ENCODE peak calls at places on chromosomes 13 and 19, in seven cellular contexts. R, V, F, W, X, Y and P are unnamed samples. For H3K4me1 and H3K9me3, the result is how much of the 10 kb centered on the place peaks cover.

GRCh38 chr19:5083547-5083965 is 114.6 kb downstream of the KDM4B start:
- DNase-seq in R (no peak), V (no peak), F (no peak), W (no peak), X (no peak), Y (peak), P (no peak)

GRCh38 chr19:46841458-46842083 is 9.1 kb downstream of the AP2S1 start:
- DNase-seq in R (no peak), V (no peak), F (no peak), W (no peak), X (no peak), Y (peak), P (no peak)

GRCh38 chr13:42071667-42072419 is 23.4 kb downstream of the DGKH start:
- DNase-seq in R (no peak), V (peak), F (no peak), W (no peak), X (peak), Y (no peak), P (no peak)

GRCh38 chr13:51841732-51842131 is 3.2 kb downstream of the TMEM272 start:
- DNase-seq in R (no peak), V (no peak), F (no peak), W (no peak), X (no peak), Y (no peak), P (no peak)

GRCh38 chr19:28076628-28077027 is 1136.3 kb downstream of the UQCRFS1 start:
- DNase-seq in R (no peak), V (no peak), F (no peak), W (no peak), X (no peak), Y (no peak), P (no peak)

GRCh38 chr19:10742494-10742893 is 24.6 kb downstream of the DNM2 start:
- DNase-seq in R (no peak), V (no peak), F (no peak), W (no peak), X (no peak), Y (no peak), P (no peak)

GRCh38 chr19:7928741-7929701 is 3.1 kb upstream of the CTXN1 start:
- DNase-seq in R (peak), V (peak), F (no peak), W (no peak), X (peak), Y (peak), P (peak)

GRCh38 chr19:41025871-41026270 is 34.8 kb downstream of the CYP2B6 start:
- DNase-seq in R (peak), V (no peak), F (no peak), W (no peak), X (no peak), Y (no peak), P (no peak)

GRCh38 chr19:39083983-39084731 is at the start of gene ACP7:
- DNase-seq in R (peak), V (peak), F (no peak), W (no peak), X (no peak), Y (no peak), P (peak)

GRCh38 chr19:42433503-42434260 is 6.5 kb upstream of the LIPE start:
- DNase-seq in R (peak), V (peak), F (peak), W (peak), X (peak), Y (peak), P (peak)

GRCh38 chr19:17779281-17779930 is 15.5 kb upstream of the B3GNT3 start:
- DNase-seq in R (peak), V (no peak), F (peak), W (peak), X (no peak), Y (no peak), P (no peak)

GRCh38 chr13:84706004-84706710 is 823.9 kb upstream of the SLITRK1 start:
- DNase-seq in R (no peak), V (no peak), F (no peak), W (no peak), X (no peak), Y (no peak), P (no peak)

GRCh38 chr19:45215391-45216191 is 29.6 kb downstream of the EXOC3L2 start:
- DNase-seq in R (peak), V (no peak), F (peak), W (peak), X (no peak), Y (no peak), P (no peak)

GRCh38 chr19:17183858-17184271 is 31.3 kb upstream of the USE1 start:
- DNase-seq in R (no peak), V (peak), F (no peak), W (no peak), X (no peak), Y (no peak), P (no peak)

GRCh38 chr19:46341937-46342336 is 5.0 kb upstream of the PPP5C start:
- DNase-seq in R (no peak), V (no peak), F (no peak), W (no peak), X (no peak), Y (no peak), P (no peak)

GRCh38 chr13:21670006-21670882 is 629 bp upstream of the FGF9 start:
- DNase-seq in R (no peak), V (peak), F (no peak), W (peak), X (peak), Y (peak), P (peak)

GRCh38 chr13:95643009-95643408 is 1.5 kb downstream of the DZIP1 start:
- DNase-seq in R (no peak), V (no peak), F (no peak), W (no peak), X (no peak), Y (no peak), P (no peak)

GRCh38 chr19:3761382-3762129 is at the start of gene APBA3:
- DNase-seq in R (peak), V (peak), F (peak), W (peak), X (peak), Y (peak), P (peak)

GRCh38 chr13:23558675-23559536 is 11.3 kb upstream of the TNFRSF19 start:
- DNase-seq in R (no peak), V (no peak), F (peak), W (peak), X (no peak), Y (peak), P (no peak)

GRCh38 chr19:6125571-6125989 is 9.9 kb upstream of the ACSBG2 start:
- DNase-seq in R (peak), V (peak), F (peak), W (peak), X (peak), Y (no peak), P (peak)

GRCh38 chr19:50820549-50821247 is 2.9 kb downstream of the KLK1 start:
- DNase-seq in R (peak), V (no peak), F (no peak), W (no peak), X (peak), Y (peak), P (no peak)

GRCh38 chr19:50821248-50821612 is 2.4 kb downstream of the KLK1 start:
- DNase-seq in R (no peak), V (no peak), F (no peak), W (no peak), X (no peak), Y (no peak), P (no peak)

GRCh38 chr19:50821622-50822021 is 2.0 kb downstream of the KLK1 start:
- DNase-seq in R (no peak), V (no peak), F (no peak), W (no peak), X (no peak), Y (peak), P (no peak)

GRCh38 chr19:50823389-50824042 is at the start of gene KLK1:
- DNase-seq in R (no peak), V (no peak), F (no peak), W (no peak), X (no peak), Y (no peak), P (no peak)

GRCh38 chr19:50822661-50823208 is 852 bp downstream of the KLK1 start:
- DNase-seq in R (no peak), V (no peak), F (no peak), W (no peak), X (no peak), Y (no peak), P (no peak)
- H3K27ac ChIP-seq in R (no peak), V (no peak), F (no peak), W (no peak), X (no peak), Y (no peak), P (no peak)

GRCh38 chr19:19451429-19452240 is 46.2 kb downstream of the GATAD2A start:
- DNase-seq in R (no peak), V (peak), F (peak), W (peak), X (no peak), Y (no peak), P (no peak)

GRCh38 chr19:19448238-19448544 is 42.7 kb downstream of the GATAD2A start:
- DNase-seq in R (no peak), V (no peak), F (no peak), W (peak), X (no peak), Y (no peak), P (no peak)

GRCh38 chr19:19457691-19458090 is 52.2 kb downstream of the GATAD2A start:
- DNase-seq in R (no peak), V (no peak), F (no peak), W (no peak), X (no peak), Y (no peak), P (no peak)

GRCh38 chr19:19452241-19453128 is 47.0 kb downstream of the GATAD2A start:
- DNase-seq in R (no peak), V (no peak), F (no peak), W (no peak), X (no peak), Y (no peak), P (no peak)

DNA sequence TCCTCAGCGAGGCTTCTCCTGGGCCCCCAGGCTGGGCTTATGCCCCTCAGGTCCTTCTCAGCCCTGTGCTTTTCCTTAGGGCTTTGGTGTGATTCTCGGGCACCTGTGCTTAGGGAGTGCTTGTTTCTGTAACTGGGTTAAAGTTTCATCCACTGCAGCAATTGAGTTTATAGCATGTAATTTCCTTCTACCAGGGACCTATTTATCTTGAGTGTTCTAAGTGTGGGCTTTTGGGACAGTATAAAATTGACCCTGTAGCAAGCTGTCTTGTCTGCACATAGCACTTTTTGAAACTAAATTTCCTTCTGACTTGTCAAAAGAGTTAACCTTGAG is 47.6 kb downstream of the GATAD2A start:
- DNase-seq in R (no peak), V (no peak), F (no peak), W (no peak), X (no peak), Y (no peak), P (no peak)
- H3K4me1 ChIP-seq in R (under half), V (half or more), F (under half), W (half or more), X (under half), Y (under half), P (half or more)

GRCh38 chr19:24140591-24140990 is 53.6 kb downstream of the ZNF254 start:
- DNase-seq in R (no peak), V (no peak), F (no peak), W (no peak), X (no peak), Y (no peak), P (no peak)

GRCh38 chr19:24140099-24140498 is 53.1 kb downstream of the ZNF254 start:
- DNase-seq in R (no peak), V (no peak), F (no peak), W (no peak), X (no peak), Y (no peak), P (no peak)

GRCh38 chr19:24141612-24142011 is 54.6 kb downstream of the ZNF254 start:
- DNase-seq in R (no peak), V (no peak), F (no peak), W (no peak), X (no peak), Y (no peak), P (no peak)

GRCh38 chr19:24142771-24143170 is 55.8 kb downstream of the ZNF254 start:
- DNase-seq in R (no peak), V (no peak), F (no peak), W (no peak), X (no peak), Y (no peak), P (no peak)
- H3K9me3 ChIP-seq in R (under half), V (under half), F (under half), W (half or more), X (under half), Y (under half), P (half or more)

DNA sequence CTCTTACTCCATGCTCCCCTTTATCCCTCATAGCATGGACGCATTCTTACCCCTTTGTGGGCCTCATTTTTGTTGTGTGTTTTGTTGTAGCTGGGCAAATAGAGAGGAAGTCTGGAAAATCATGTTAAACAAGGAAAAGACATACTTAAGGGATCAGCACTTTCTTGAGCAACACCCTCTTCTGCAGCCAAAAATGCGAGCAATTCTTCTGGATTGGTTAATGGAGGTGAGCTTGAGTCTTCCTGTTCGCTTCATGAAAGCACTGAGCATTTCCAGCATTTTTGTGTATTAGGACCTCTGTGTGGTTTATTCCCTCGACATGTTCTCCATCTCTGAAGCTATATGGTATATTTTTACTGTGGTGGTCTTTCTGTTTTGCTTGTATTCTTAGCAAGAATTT is 5.5 kb downstream of the CCNE1 start:
- DNase-seq in R (no peak), V (no peak), F (no peak), W (no peak), X (no peak), Y (no peak), P (no peak)
- H3K27ac ChIP-seq in R (no peak), V (no peak), F (no peak), W (no peak), X (no peak), Y (no peak), P (no peak)

GRCh38 chr13:110422913-110423688 is 116.0 kb downstream of the COL4A2 start:
- DNase-seq in R (no peak), V (no peak), F (no peak), W (no peak), X (no peak), Y (no peak), P (no peak)
- H3K4me1 ChIP-seq in R (under half), V (under half), F (under half), W (under half), X (under half), Y (under half), P (under half)

GRCh38 chr13:114072421-114072820 is 60.0 kb downstream of the RASA3 start:
- DNase-seq in R (no peak), V (no peak), F (no peak), W (peak), X (no peak), Y (no peak), P (no peak)

GRCh38 chr13:114071441-114071840 is 61.0 kb downstream of the RASA3 start:
- DNase-seq in R (no peak), V (no peak), F (no peak), W (peak), X (no peak), Y (no peak), P (no peak)

GRCh38 chr13:114070098-114070799 is 62.2 kb downstream of the RASA3 start:
- DNase-seq in R (no peak), V (no peak), F (no peak), W (no peak), X (no peak), Y (no peak), P (no peak)

GRCh38 chr13:114073881-114074551 is 58.4 kb downstream of the RASA3 start:
- DNase-seq in R (no peak), V (no peak), F (no peak), W (peak), X (no peak), Y (peak), P (no peak)

DNA sequence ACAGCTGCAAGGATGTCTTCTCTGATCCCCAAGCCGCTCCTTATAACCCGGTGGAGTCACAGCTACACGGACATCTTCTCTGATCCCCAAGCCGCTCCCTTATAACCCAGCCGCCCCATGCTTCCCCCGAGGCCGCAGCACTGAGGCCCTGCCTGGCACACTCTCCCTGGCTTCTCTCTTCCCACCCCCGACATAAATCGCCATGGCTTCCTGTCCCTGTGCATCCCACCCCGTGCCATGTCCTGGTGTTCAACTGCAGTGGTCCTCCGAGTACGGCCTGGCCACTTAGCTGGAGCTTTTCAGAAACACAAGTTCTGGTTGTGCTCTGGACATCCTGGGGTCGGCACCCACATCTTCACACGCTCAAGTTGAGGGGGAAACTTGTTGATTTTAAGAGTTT is 60.4 kb downstream of the RASA3 start:
- DNase-seq in R (no peak), V (no peak), F (no peak), W (peak), X (no peak), Y (no peak), P (no peak)
- H3K9me3 ChIP-seq in R (under half), V (under half), F (under half), W (under half), X (under half), Y (under half), P (under half)

GRCh38 chr19:33368074-33368864 is 5.2 kb upstream of the CEBPG start:
- DNase-seq in R (no peak), V (no peak), F (no peak), W (no peak), X (no peak), Y (no peak), P (no peak)
- H3K27ac ChIP-seq in R (no peak), V (no peak), F (no peak), W (no peak), X (no peak), Y (no peak), P (no peak)